ENCODE peak calls at places on chromosomes 4 and X, in eight cellular contexts. X, W, A, V, K, T, Z and B are unnamed samples.

GRCh38 chrX:18974993-18975392 is 8.9 kb downstream of the PHKA2 start:
- DNase-seq in K (no peak), A (no peak), W (no peak), X (no peak), T (no peak), V (no peak), Z (no peak), B (no peak)

GRCh38 chr4:84582302-84582987 is 482 bp upstream of the CDS1 start:
- DNase-seq in A (peak; percentile 80), X (no peak), V (peak; percentile 91), K (peak; percentile 75), Z (peak; percentile 99), W (peak; percentile 98), T (peak; percentile 84), B (peak; percentile 69)

GRCh38 chr4:28146191-28146590 is 1285.5 kb downstream of the STIM2 start:
- DNase-seq in T (no peak), Z (no peak), A (peak; percentile 10), W (no peak), V (no peak), X (no peak), K (no peak), B (no peak)

GRCh38 chrX:108699368-108699767 is 37.0 kb downstream of the IRS4 start:
- DNase-seq in Z (no peak), A (peak; percentile 42), V (peak; percentile 24), T (no peak), K (peak; percentile 41), W (peak; percentile 54), X (no peak), B (peak; percentile 2)

GRCh38 chrX:39645059-39645895 is 452.5 kb downstream of the BCOR start:
- DNase-seq in T (no peak), K (no peak), W (peak; percentile 51), V (peak; percentile 84), A (no peak), Z (no peak), X (no peak), B (no peak)

GRCh38 chrX:150205011-150205410 is 158.1 kb upstream of the MAMLD1 start:
- DNase-seq in W (peak; percentile 7), A (peak; percentile 3), X (no peak), T (no peak), K (no peak), Z (no peak), V (no peak), B (no peak)

GRCh38 chr4:138522366-138522765 is 280.2 kb upstream of the SLC7A11 start:
- DNase-seq in K (peak; percentile 13), X (no peak), Z (peak; percentile 31), A (peak; percentile 17), V (peak; percentile 31), W (peak; percentile 54), T (no peak), B (peak; percentile 10)

GRCh38 chrX:47218280-47218919 is at the start of gene CDK16:
- DNase-seq in X (no peak), A (peak; percentile 65), T (peak; percentile 53), W (peak; percentile 82), Z (peak; percentile 87), V (peak; percentile 96), K (peak; percentile 83), B (peak; percentile 88)

GRCh38 chr4:11069581-11069980 is 359.1 kb downstream of the HS3ST1 start:
- DNase-seq in W (peak; percentile 59), K (no peak), A (no peak), T (no peak), X (no peak), V (no peak), Z (no peak), B (no peak)

GRCh38 chrX:37967714-37968113 is 38.6 kb upstream of the SYTL5 start:
- DNase-seq in X (no peak), Z (no peak), T (no peak), A (no peak), K (no peak), W (no peak), V (no peak), B (no peak)

GRCh38 chr4:42066402-42066801 is 76.1 kb downstream of the SLC30A9 start:
- DNase-seq in A (no peak), Z (no peak), K (no peak), X (no peak), W (no peak), T (no peak), V (no peak), B (no peak)

GRCh38 chrX:131081772-131082755 is 23.9 kb downstream of the ARHGAP36 start:
- DNase-seq in X (no peak), Z (peak; percentile 42), A (no peak), W (no peak), T (no peak), V (no peak), K (no peak), B (no peak)